ENCODE peak calls at places on chromosomes 7 and 10, in ten cellular contexts. One of them, this sample, is unnamed.

GRCh38 chr10:108490931-108491330 is 1326.4 kb upstream of the SORCS1 start:
- DNase-seq in neural crest cell: no peak
- DNase-seq in NCI-H226: no peak
- DNase-seq in skeletal muscle cell: no peak
- DNase-seq in activated T-cell treated with anti-CD3 and anti-CD28 coated beads for 1 hour: no peak
- DNase-seq in prostate gland: no peak
- DNase-seq in thoracic aorta: no peak
- DNase-seq in activated effector memory CD4-positive, alpha-beta T cell treated with anti-CD3 and anti-CD28 coated beads, Interleukin-2, amount 50 U/mL, for 16 hours: no peak
- DNase-seq in non-pigmented ciliary epithelial cell: no peak
- DNase-seq in NCI-H1092 treated with DMSO at 0.1 percent for 48 hours: no peak
- DNase-seq in this sample: no peak

GRCh38 chr7:93601363-93601762 is 26.8 kb upstream of the CALCR start:
- DNase-seq in activated effector memory CD4-positive, alpha-beta T cell treated with anti-CD3 and anti-CD28 coated beads, Interleukin-2, amount 50 U/mL, for 16 hours: no peak
- DNase-seq in thoracic aorta: no peak
- DNase-seq in NCI-H226: no peak
- DNase-seq in skeletal muscle cell: no peak
- DNase-seq in neural crest cell: no peak
- DNase-seq in non-pigmented ciliary epithelial cell: no peak
- DNase-seq in prostate gland: no peak
- DNase-seq in activated T-cell treated with anti-CD3 and anti-CD28 coated beads for 1 hour: no peak
- DNase-seq in NCI-H1092 treated with DMSO at 0.1 percent for 48 hours: peak
- DNase-seq in this sample: peak

GRCh38 chr10:30709229-30709628 is 79.7 kb upstream of the LYZL2 start:
- DNase-seq in thoracic aorta: no peak
- DNase-seq in activated T-cell treated with anti-CD3 and anti-CD28 coated beads for 1 hour: no peak
- DNase-seq in neural crest cell: no peak
- DNase-seq in non-pigmented ciliary epithelial cell: no peak
- DNase-seq in NCI-H1092 treated with DMSO at 0.1 percent for 48 hours: no peak
- DNase-seq in prostate gland: no peak
- DNase-seq in activated effector memory CD4-positive, alpha-beta T cell treated with anti-CD3 and anti-CD28 coated beads, Interleukin-2, amount 50 U/mL, for 16 hours: no peak
- DNase-seq in NCI-H226: no peak
- DNase-seq in skeletal muscle cell: no peak
- DNase-seq in this sample: no peak

GRCh38 chr10:20959178-20959577 is 62.1 kb upstream of the NEBL start:
- DNase-seq in activated T-cell treated with anti-CD3 and anti-CD28 coated beads for 1 hour: no peak
- DNase-seq in non-pigmented ciliary epithelial cell: no peak
- DNase-seq in skeletal muscle cell: no peak
- DNase-seq in NCI-H1092 treated with DMSO at 0.1 percent for 48 hours: no peak
- DNase-seq in prostate gland: no peak
- DNase-seq in activated effector memory CD4-positive, alpha-beta T cell treated with anti-CD3 and anti-CD28 coated beads, Interleukin-2, amount 50 U/mL, for 16 hours: no peak
- DNase-seq in thoracic aorta: no peak
- DNase-seq in NCI-H226: no peak
- DNase-seq in neural crest cell: no peak
- DNase-seq in this sample: no peak

GRCh38 chr7:130364446-130364845 is 15.8 kb upstream of the CPA1 start:
- DNase-seq in non-pigmented ciliary epithelial cell: no peak
- DNase-seq in activated T-cell treated with anti-CD3 and anti-CD28 coated beads for 1 hour: no peak
- DNase-seq in prostate gland: no peak
- DNase-seq in activated effector memory CD4-positive, alpha-beta T cell treated with anti-CD3 and anti-CD28 coated beads, Interleukin-2, amount 50 U/mL, for 16 hours: no peak
- DNase-seq in neural crest cell: no peak
- DNase-seq in skeletal muscle cell: no peak
- DNase-seq in NCI-H1092 treated with DMSO at 0.1 percent for 48 hours: peak
- DNase-seq in thoracic aorta: no peak
- DNase-seq in NCI-H226: no peak
- DNase-seq in this sample: no peak

GRCh38 chr7:52017802-52018679 is 701.4 kb upstream of the COBL start:
- DNase-seq in neural crest cell: peak
- DNase-seq in non-pigmented ciliary epithelial cell: no peak
- DNase-seq in NCI-H226: no peak
- DNase-seq in activated T-cell treated with anti-CD3 and anti-CD28 coated beads for 1 hour: no peak
- DNase-seq in prostate gland: no peak
- DNase-seq in NCI-H1092 treated with DMSO at 0.1 percent for 48 hours: no peak
- DNase-seq in thoracic aorta: no peak
- DNase-seq in activated effector memory CD4-positive, alpha-beta T cell treated with anti-CD3 and anti-CD28 coated beads, Interleukin-2, amount 50 U/mL, for 16 hours: no peak
- DNase-seq in skeletal muscle cell: no peak
- DNase-seq in this sample: peak

GRCh38 chr7:139598642-139599041 is 75.2 kb downstream of the CLEC2L start:
- DNase-seq in neural crest cell: no peak
- DNase-seq in skeletal muscle cell: no peak
- DNase-seq in NCI-H226: no peak
- DNase-seq in NCI-H1092 treated with DMSO at 0.1 percent for 48 hours: peak
- DNase-seq in activated T-cell treated with anti-CD3 and anti-CD28 coated beads for 1 hour: no peak
- DNase-seq in non-pigmented ciliary epithelial cell: no peak
- DNase-seq in thoracic aorta: no peak
- DNase-seq in prostate gland: no peak
- DNase-seq in activated effector memory CD4-positive, alpha-beta T cell treated with anti-CD3 and anti-CD28 coated beads, Interleukin-2, amount 50 U/mL, for 16 hours: no peak
- DNase-seq in this sample: no peak

GRCh38 chr10:7915923-7916322 is 97.6 kb downstream of the TAF3 start:
- DNase-seq in NCI-H226: no peak
- DNase-seq in non-pigmented ciliary epithelial cell: no peak
- DNase-seq in NCI-H1092 treated with DMSO at 0.1 percent for 48 hours: peak
- DNase-seq in prostate gland: peak
- DNase-seq in activated T-cell treated with anti-CD3 and anti-CD28 coated beads for 1 hour: no peak
- DNase-seq in activated effector memory CD4-positive, alpha-beta T cell treated with anti-CD3 and anti-CD28 coated beads, Interleukin-2, amount 50 U/mL, for 16 hours: no peak
- DNase-seq in thoracic aorta: no peak
- DNase-seq in neural crest cell: no peak
- DNase-seq in skeletal muscle cell: peak
- DNase-seq in this sample: no peak

GRCh38 chr10:6047847-6048246 is 14.3 kb downstream of the IL2RA start:
- DNase-seq in non-pigmented ciliary epithelial cell: no peak
- DNase-seq in thoracic aorta: no peak
- DNase-seq in prostate gland: no peak
- DNase-seq in activated effector memory CD4-positive, alpha-beta T cell treated with anti-CD3 and anti-CD28 coated beads, Interleukin-2, amount 50 U/mL, for 16 hours: no peak
- DNase-seq in skeletal muscle cell: no peak
- DNase-seq in NCI-H1092 treated with DMSO at 0.1 percent for 48 hours: no peak
- DNase-seq in activated T-cell treated with anti-CD3 and anti-CD28 coated beads for 1 hour: no peak
- DNase-seq in neural crest cell: no peak
- DNase-seq in NCI-H226: no peak
- DNase-seq in this sample: no peak

GRCh38 chr7:130930260-130930659 is 196.3 kb upstream of the KLF14 start:
- DNase-seq in non-pigmented ciliary epithelial cell: no peak
- DNase-seq in neural crest cell: no peak
- DNase-seq in activated effector memory CD4-positive, alpha-beta T cell treated with anti-CD3 and anti-CD28 coated beads, Interleukin-2, amount 50 U/mL, for 16 hours: peak
- DNase-seq in prostate gland: no peak
- DNase-seq in thoracic aorta: no peak
- DNase-seq in activated T-cell treated with anti-CD3 and anti-CD28 coated beads for 1 hour: no peak
- DNase-seq in skeletal muscle cell: no peak
- DNase-seq in NCI-H226: no peak
- DNase-seq in NCI-H1092 treated with DMSO at 0.1 percent for 48 hours: no peak
- DNase-seq in this sample: no peak

GRCh38 chr7:33220231-33220630 is 90.9 kb downstream of the BBS9 start:
- DNase-seq in activated T-cell treated with anti-CD3 and anti-CD28 coated beads for 1 hour: no peak
- DNase-seq in thoracic aorta: no peak
- DNase-seq in NCI-H1092 treated with DMSO at 0.1 percent for 48 hours: no peak
- DNase-seq in prostate gland: no peak
- DNase-seq in neural crest cell: no peak
- DNase-seq in skeletal muscle cell: no peak
- DNase-seq in activated effector memory CD4-positive, alpha-beta T cell treated with anti-CD3 and anti-CD28 coated beads, Interleukin-2, amount 50 U/mL, for 16 hours: no peak
- DNase-seq in non-pigmented ciliary epithelial cell: no peak
- DNase-seq in NCI-H226: no peak
- DNase-seq in this sample: no peak

GRCh38 chr7:26538216-26538615 is 246.6 kb downstream of the SNX10 start:
- DNase-seq in prostate gland: no peak
- DNase-seq in skeletal muscle cell: no peak
- DNase-seq in activated effector memory CD4-positive, alpha-beta T cell treated with anti-CD3 and anti-CD28 coated beads, Interleukin-2, amount 50 U/mL, for 16 hours: no peak
- DNase-seq in thoracic aorta: no peak
- DNase-seq in activated T-cell treated with anti-CD3 and anti-CD28 coated beads for 1 hour: no peak
- DNase-seq in non-pigmented ciliary epithelial cell: no peak
- DNase-seq in neural crest cell: no peak
- DNase-seq in NCI-H1092 treated with DMSO at 0.1 percent for 48 hours: no peak
- DNase-seq in NCI-H226: no peak
- DNase-seq in this sample: no peak

GRCh38 chr7:2015251-2015871 is 217.4 kb downstream of the MAD1L1 start:
- DNase-seq in NCI-H1092 treated with DMSO at 0.1 percent for 48 hours: no peak
- DNase-seq in neural crest cell: no peak
- DNase-seq in prostate gland: no peak
- DNase-seq in non-pigmented ciliary epithelial cell: no peak
- DNase-seq in NCI-H226: no peak
- DNase-seq in activated T-cell treated with anti-CD3 and anti-CD28 coated beads for 1 hour: no peak
- DNase-seq in skeletal muscle cell: no peak
- DNase-seq in thoracic aorta: no peak
- DNase-seq in activated effector memory CD4-positive, alpha-beta T cell treated with anti-CD3 and anti-CD28 coated beads, Interleukin-2, amount 50 U/mL, for 16 hours: peak
- DNase-seq in this sample: no peak

GRCh38 chr10:43262043-43262901 is 4.6 kb downstream of the RASGEF1A start:
- DNase-seq in non-pigmented ciliary epithelial cell: no peak
- DNase-seq in NCI-H1092 treated with DMSO at 0.1 percent for 48 hours: peak
- DNase-seq in NCI-H226: no peak
- DNase-seq in thoracic aorta: no peak
- DNase-seq in prostate gland: no peak
- DNase-seq in skeletal muscle cell: no peak
- DNase-seq in activated effector memory CD4-positive, alpha-beta T cell treated with anti-CD3 and anti-CD28 coated beads, Interleukin-2, amount 50 U/mL, for 16 hours: peak
- DNase-seq in activated T-cell treated with anti-CD3 and anti-CD28 coated beads for 1 hour: no peak
- DNase-seq in neural crest cell: peak
- DNase-seq in this sample: peak

GRCh38 chr7:54823776-54824175 is 64.8 kb upstream of the SEC61G start:
- DNase-seq in activated T-cell treated with anti-CD3 and anti-CD28 coated beads for 1 hour: no peak
- DNase-seq in non-pigmented ciliary epithelial cell: no peak
- DNase-seq in NCI-H1092 treated with DMSO at 0.1 percent for 48 hours: no peak
- DNase-seq in thoracic aorta: no peak
- DNase-seq in activated effector memory CD4-positive, alpha-beta T cell treated with anti-CD3 and anti-CD28 coated beads, Interleukin-2, amount 50 U/mL, for 16 hours: no peak
- DNase-seq in prostate gland: no peak
- DNase-seq in neural crest cell: no peak
- DNase-seq in skeletal muscle cell: no peak
- DNase-seq in NCI-H226: no peak
- DNase-seq in this sample: no peak

GRCh38 chr7:134736381-134736780 is 43.1 kb upstream of the CALD1 start:
- DNase-seq in thoracic aorta: no peak
- DNase-seq in NCI-H1092 treated with DMSO at 0.1 percent for 48 hours: no peak
- DNase-seq in activated effector memory CD4-positive, alpha-beta T cell treated with anti-CD3 and anti-CD28 coated beads, Interleukin-2, amount 50 U/mL, for 16 hours: no peak
- DNase-seq in non-pigmented ciliary epithelial cell: no peak
- DNase-seq in neural crest cell: no peak
- DNase-seq in prostate gland: no peak
- DNase-seq in NCI-H226: no peak
- DNase-seq in skeletal muscle cell: no peak
- DNase-seq in activated T-cell treated with anti-CD3 and anti-CD28 coated beads for 1 hour: no peak
- DNase-seq in this sample: no peak

GRCh38 chr10:71278691-71279588 is 40.1 kb upstream of the SLC29A3 start:
- DNase-seq in thoracic aorta: no peak
- DNase-seq in prostate gland: no peak
- DNase-seq in skeletal muscle cell: no peak
- DNase-seq in NCI-H1092 treated with DMSO at 0.1 percent for 48 hours: peak
- DNase-seq in NCI-H226: no peak
- DNase-seq in activated T-cell treated with anti-CD3 and anti-CD28 coated beads for 1 hour: no peak
- DNase-seq in activated effector memory CD4-positive, alpha-beta T cell treated with anti-CD3 and anti-CD28 coated beads, Interleukin-2, amount 50 U/mL, for 16 hours: no peak
- DNase-seq in neural crest cell: no peak
- DNase-seq in non-pigmented ciliary epithelial cell: no peak
- DNase-seq in this sample: no peak

GRCh38 chr10:126391162-126391880 is 3.0 kb upstream of the ADAM12 start:
- DNase-seq in prostate gland: no peak
- DNase-seq in non-pigmented ciliary epithelial cell: no peak
- DNase-seq in neural crest cell: peak
- DNase-seq in activated T-cell treated with anti-CD3 and anti-CD28 coated beads for 1 hour: no peak
- DNase-seq in NCI-H226: no peak
- DNase-seq in thoracic aorta: no peak
- DNase-seq in skeletal muscle cell: peak
- DNase-seq in activated effector memory CD4-positive, alpha-beta T cell treated with anti-CD3 and anti-CD28 coated beads, Interleukin-2, amount 50 U/mL, for 16 hours: no peak
- DNase-seq in NCI-H1092 treated with DMSO at 0.1 percent for 48 hours: no peak
- DNase-seq in this sample: no peak

GRCh38 chr7:26052721-26053120 is 99.3 kb upstream of the NFE2L3 start:
- DNase-seq in activated effector memory CD4-positive, alpha-beta T cell treated with anti-CD3 and anti-CD28 coated beads, Interleukin-2, amount 50 U/mL, for 16 hours: no peak
- DNase-seq in NCI-H1092 treated with DMSO at 0.1 percent for 48 hours: no peak
- DNase-seq in thoracic aorta: no peak
- DNase-seq in activated T-cell treated with anti-CD3 and anti-CD28 coated beads for 1 hour: no peak
- DNase-seq in skeletal muscle cell: no peak
- DNase-seq in NCI-H226: peak
- DNase-seq in neural crest cell: no peak
- DNase-seq in non-pigmented ciliary epithelial cell: no peak
- DNase-seq in prostate gland: no peak
- DNase-seq in this sample: no peak

GRCh38 chr7:156496491-156497264 is 143.9 kb upstream of the RNF32 start:
- DNase-seq in thoracic aorta: no peak
- DNase-seq in non-pigmented ciliary epithelial cell: no peak
- DNase-seq in neural crest cell: no peak
- DNase-seq in NCI-H1092 treated with DMSO at 0.1 percent for 48 hours: peak
- DNase-seq in prostate gland: no peak
- DNase-seq in activated T-cell treated with anti-CD3 and anti-CD28 coated beads for 1 hour: no peak
- DNase-seq in NCI-H226: no peak
- DNase-seq in activated effector memory CD4-positive, alpha-beta T cell treated with anti-CD3 and anti-CD28 coated beads, Interleukin-2, amount 50 U/mL, for 16 hours: no peak
- DNase-seq in skeletal muscle cell: no peak
- DNase-seq in this sample: no peak

GRCh38 chr7:22647451-22648257 is 79.3 kb upstream of the IL6 start:
- DNase-seq in activated effector memory CD4-positive, alpha-beta T cell treated with anti-CD3 and anti-CD28 coated beads, Interleukin-2, amount 50 U/mL, for 16 hours: no peak
- DNase-seq in skeletal muscle cell: peak
- DNase-seq in activated T-cell treated with anti-CD3 and anti-CD28 coated beads for 1 hour: no peak
- DNase-seq in neural crest cell: no peak
- DNase-seq in prostate gland: no peak
- DNase-seq in NCI-H1092 treated with DMSO at 0.1 percent for 48 hours: no peak
- DNase-seq in NCI-H226: peak
- DNase-seq in non-pigmented ciliary epithelial cell: peak
- DNase-seq in thoracic aorta: no peak
- DNase-seq in this sample: no peak

GRCh38 chr10:67788028-67788886 is 49.7 kb downstream of the DNAJC12 start:
- DNase-seq in NCI-H226: no peak
- DNase-seq in skeletal muscle cell: no peak
- DNase-seq in thoracic aorta: no peak
- DNase-seq in activated T-cell treated with anti-CD3 and anti-CD28 coated beads for 1 hour: peak
- DNase-seq in prostate gland: no peak
- DNase-seq in non-pigmented ciliary epithelial cell: no peak
- DNase-seq in neural crest cell: peak
- DNase-seq in activated effector memory CD4-positive, alpha-beta T cell treated with anti-CD3 and anti-CD28 coated beads, Interleukin-2, amount 50 U/mL, for 16 hours: peak
- DNase-seq in NCI-H1092 treated with DMSO at 0.1 percent for 48 hours: no peak
- DNase-seq in this sample: peak

GRCh38 chr7:42907316-42907715 is 4.6 kb downstream of the C7orf25 start:
- DNase-seq in NCI-H226: no peak
- DNase-seq in activated T-cell treated with anti-CD3 and anti-CD28 coated beads for 1 hour: no peak
- DNase-seq in skeletal muscle cell: no peak
- DNase-seq in activated effector memory CD4-positive, alpha-beta T cell treated with anti-CD3 and anti-CD28 coated beads, Interleukin-2, amount 50 U/mL, for 16 hours: no peak
- DNase-seq in non-pigmented ciliary epithelial cell: no peak
- DNase-seq in neural crest cell: no peak
- DNase-seq in thoracic aorta: no peak
- DNase-seq in NCI-H1092 treated with DMSO at 0.1 percent for 48 hours: no peak
- DNase-seq in prostate gland: no peak
- DNase-seq in this sample: no peak

GRCh38 chr10:113945687-113946085 is 91.2 kb downstream of the NHLRC2 start:
- DNase-seq in NCI-H226: no peak
- DNase-seq in skeletal muscle cell: no peak
- DNase-seq in NCI-H1092 treated with DMSO at 0.1 percent for 48 hours: no peak
- DNase-seq in non-pigmented ciliary epithelial cell: no peak
- DNase-seq in prostate gland: no peak
- DNase-seq in neural crest cell: no peak
- DNase-seq in thoracic aorta: no peak
- DNase-seq in activated T-cell treated with anti-CD3 and anti-CD28 coated beads for 1 hour: no peak
- DNase-seq in activated effector memory CD4-positive, alpha-beta T cell treated with anti-CD3 and anti-CD28 coated beads, Interleukin-2, amount 50 U/mL, for 16 hours: no peak
- DNase-seq in this sample: no peak

GRCh38 chr7:953547-954327 is 743 bp downstream of the ADAP1 start:
- DNase-seq in neural crest cell: no peak
- DNase-seq in non-pigmented ciliary epithelial cell: no peak
- DNase-seq in prostate gland: peak
- DNase-seq in thoracic aorta: no peak
- DNase-seq in activated effector memory CD4-positive, alpha-beta T cell treated with anti-CD3 and anti-CD28 coated beads, Interleukin-2, amount 50 U/mL, for 16 hours: peak
- DNase-seq in activated T-cell treated with anti-CD3 and anti-CD28 coated beads for 1 hour: no peak
- DNase-seq in NCI-H1092 treated with DMSO at 0.1 percent for 48 hours: no peak
- DNase-seq in NCI-H226: peak
- DNase-seq in skeletal muscle cell: no peak
- DNase-seq in this sample: no peak

GRCh38 chr7:121486590-121486989 is 90.5 kb upstream of the FAM3C start:
- DNase-seq in skeletal muscle cell: no peak
- DNase-seq in neural crest cell: no peak
- DNase-seq in NCI-H226: no peak
- DNase-seq in activated T-cell treated with anti-CD3 and anti-CD28 coated beads for 1 hour: no peak
- DNase-seq in NCI-H1092 treated with DMSO at 0.1 percent for 48 hours: no peak
- DNase-seq in activated effector memory CD4-positive, alpha-beta T cell treated with anti-CD3 and anti-CD28 coated beads, Interleukin-2, amount 50 U/mL, for 16 hours: no peak
- DNase-seq in thoracic aorta: no peak
- DNase-seq in non-pigmented ciliary epithelial cell: no peak
- DNase-seq in prostate gland: no peak
- DNase-seq in this sample: no peak

GRCh38 chr10:58560068-58560467 is 47.4 kb downstream of the BICC1 start:
- DNase-seq in activated T-cell treated with anti-CD3 and anti-CD28 coated beads for 1 hour: no peak
- DNase-seq in NCI-H226: no peak
- DNase-seq in skeletal muscle cell: no peak
- DNase-seq in activated effector memory CD4-positive, alpha-beta T cell treated with anti-CD3 and anti-CD28 coated beads, Interleukin-2, amount 50 U/mL, for 16 hours: no peak
- DNase-seq in NCI-H1092 treated with DMSO at 0.1 percent for 48 hours: no peak
- DNase-seq in thoracic aorta: no peak
- DNase-seq in prostate gland: no peak
- DNase-seq in neural crest cell: no peak
- DNase-seq in non-pigmented ciliary epithelial cell: no peak
- DNase-seq in this sample: no peak

GRCh38 chr7:116953727-116954442 is 584 bp downstream of the ST7 start:
- DNase-seq in activated T-cell treated with anti-CD3 and anti-CD28 coated beads for 1 hour: peak
- DNase-seq in NCI-H1092 treated with DMSO at 0.1 percent for 48 hours: peak
- DNase-seq in activated effector memory CD4-positive, alpha-beta T cell treated with anti-CD3 and anti-CD28 coated beads, Interleukin-2, amount 50 U/mL, for 16 hours: no peak
- DNase-seq in skeletal muscle cell: peak
- DNase-seq in non-pigmented ciliary epithelial cell: peak
- DNase-seq in NCI-H226: peak
- DNase-seq in neural crest cell: peak
- DNase-seq in prostate gland: peak
- DNase-seq in thoracic aorta: peak
- DNase-seq in this sample: peak

This sample was measured in HEK293T.